ENCODE peak calls at places on chromosomes 3 and 15, in eight cellular contexts. Y, N, T, Z, H, P, M and S are unnamed samples.

GRCh38 chr3:177875786-177876476 is 660.3 kb upstream of the KCNMB2 start:
- DNase-seq in Y (no peak), N (no peak), T (no peak), Z (no peak), H (no peak), P (peak; percentile 10), M (no peak), S (no peak)

GRCh38 chr3:32837789-32838188 is 20.0 kb downstream of the TRIM71 start:
- DNase-seq in Y (no peak), N (peak; percentile 21), T (no peak), Z (peak; percentile 80), H (no peak), P (no peak), M (no peak), S (no peak)

GRCh38 chr15:99452010-99452409 is 113.8 kb upstream of the MEF2A start:
- DNase-seq in Y (no peak), N (no peak), T (peak; percentile 9), Z (no peak), H (no peak), P (no peak), M (no peak), S (no peak)

GRCh38 chr3:166889241-166889640 is 490.9 kb downstream of the ZBBX start:
- DNase-seq in Y (no peak), N (no peak), T (no peak), Z (no peak), H (no peak), P (no peak), M (no peak), S (no peak)

GRCh38 chr3:56937580-56937979 is 122.9 kb upstream of the SPATA12 start:
- DNase-seq in Y (no peak), N (no peak), T (no peak), Z (no peak), H (no peak), P (no peak), M (no peak), S (no peak)

GRCh38 chr3:152434142-152434541 is 165.4 kb downstream of the MBNL1 start:
- DNase-seq in Y (no peak), N (no peak), T (no peak), Z (no peak), H (no peak), P (no peak), M (no peak), S (no peak)

GRCh38 chr3:39168156-39168780 is 14.9 kb upstream of the CSRNP1 start:
- DNase-seq in Y (no peak), N (no peak), T (no peak), Z (no peak), H (no peak), P (no peak), M (no peak), S (no peak)

GRCh38 chr3:61537366-61537765 is 24.0 kb upstream of the PTPRG start:
- DNase-seq in Y (no peak), N (no peak), T (no peak), Z (peak; percentile 74), H (no peak), P (peak; percentile 9), M (no peak), S (no peak)

GRCh38 chr3:66149269-66149668 is 71.5 kb upstream of the SLC25A26 start:
- DNase-seq in Y (no peak), N (no peak), T (no peak), Z (no peak), H (no peak), P (no peak), M (no peak), S (no peak)

GRCh38 chr15:41154412-41154811 is 38.3 kb upstream of the INO80 start:
- DNase-seq in Y (no peak), N (peak; percentile 37), T (no peak), Z (no peak), H (no peak), P (no peak), M (no peak), S (no peak)

GRCh38 chr3:155232605-155233004 is 60.9 kb downstream of the STRIT1 start:
- DNase-seq in Y (no peak), N (peak; percentile 72), T (no peak), Z (peak; percentile 3), H (no peak), P (peak; percentile 38), M (no peak), S (no peak)

GRCh38 chr3:36911990-36912804 is 32.7 kb downstream of the TRANK1 start:
- DNase-seq in Y (peak; percentile 19), N (peak; percentile 40), T (no peak), Z (no peak), H (no peak), P (peak; percentile 69), M (no peak), S (peak; percentile 31)

GRCh38 chr3:114446605-114447004 is 152.8 kb downstream of the TIGIT start:
- DNase-seq in Y (no peak), N (no peak), T (no peak), Z (no peak), H (no peak), P (no peak), M (no peak), S (no peak)

GRCh38 chr3:141960731-141961130 is 84.3 kb downstream of the ATP1B3 start:
- DNase-seq in Y (no peak), N (peak; percentile 67), T (no peak), Z (no peak), H (no peak), P (no peak), M (no peak), S (no peak)

GRCh38 chr3:139477710-139478640 is 1.7 kb upstream of the RBP2 start:
- DNase-seq in Y (no peak), N (no peak), T (no peak), Z (no peak), H (no peak), P (peak; percentile 54), M (no peak), S (no peak)